ENCODE peak calls at places on chromosomes 2 and 18, in four cellular contexts. One of them, this sample, is unnamed.
A peak's percentile ranks its signal among the peaks of the same experiment; 100 is the strongest.

GRCh38 chr2:172248381-172249173 is 145.9 kb upstream of the DLX2 start:
- DNase-seq in GM12878: no peak
- DNase-seq in WERI-Rb-1: peak; percentile 63
- DNase-seq in astrocyte: peak; percentile 70
- DNase-seq in this sample: no peak

GRCh38 chr2:149001496-149001895 is 37.0 kb upstream of the LYPD6B start:
- DNase-seq in WERI-Rb-1: no peak
- DNase-seq in GM12878: no peak
- DNase-seq in astrocyte: no peak
- DNase-seq in this sample: no peak

GRCh38 chr18:35376393-35376741 is 770 bp downstream of the ZNF396 start:
- DNase-seq in GM12878: no peak
- DNase-seq in astrocyte: no peak
- DNase-seq in WERI-Rb-1: peak; percentile 35
- DNase-seq in this sample: no peak

GRCh38 chr2:65116645-65117044 is 13.3 kb downstream of the RAB1A start:
- DNase-seq in astrocyte: no peak
- DNase-seq in GM12878: no peak
- DNase-seq in WERI-Rb-1: no peak
- DNase-seq in this sample: no peak

GRCh38 chr2:189580662-189581353 is at the start of gene SLC40A1:
- DNase-seq in GM12878: no peak
- DNase-seq in WERI-Rb-1: peak; percentile 63
- DNase-seq in astrocyte: peak; percentile 48
- DNase-seq in this sample: peak; percentile 38

GRCh38 chr18:58438161-58438983 is 190.5 kb downstream of the ALPK2 start:
- DNase-seq in WERI-Rb-1: no peak
- DNase-seq in astrocyte: peak; percentile 36
- DNase-seq in GM12878: no peak
- DNase-seq in this sample: no peak

GRCh38 chr18:58525517-58525916 is 103.4 kb downstream of the ALPK2 start:
- DNase-seq in astrocyte: peak; percentile 57
- DNase-seq in GM12878: peak; percentile 65
- DNase-seq in WERI-Rb-1: no peak
- DNase-seq in this sample: peak; percentile 64

GRCh38 chr2:169513094-169513493 is 3.6 kb downstream of the KLHL41 start:
- DNase-seq in astrocyte: no peak
- DNase-seq in WERI-Rb-1: no peak
- DNase-seq in GM12878: no peak
- DNase-seq in this sample: no peak

GRCh38 chr18:77080283-77080682 is 52.3 kb downstream of the MBP start:
- DNase-seq in astrocyte: no peak
- DNase-seq in WERI-Rb-1: no peak
- DNase-seq in GM12878: peak; percentile 62
- DNase-seq in this sample: peak; percentile 53

GRCh38 chr18:74899554-74899953 is 301.9 kb downstream of the ZNF407 start:
- DNase-seq in GM12878: no peak
- DNase-seq in astrocyte: no peak
- DNase-seq in WERI-Rb-1: no peak
- DNase-seq in this sample: no peak

GRCh38 chr18:58345064-58345463 is 283.8 kb downstream of the ALPK2 start:
- DNase-seq in GM12878: no peak
- DNase-seq in astrocyte: no peak
- DNase-seq in WERI-Rb-1: no peak
- DNase-seq in this sample: no peak

GRCh38 chr2:171327043-171327496 is 106.7 kb downstream of the METTL8 start:
- DNase-seq in GM12878: no peak
- DNase-seq in astrocyte: no peak
- DNase-seq in WERI-Rb-1: no peak
- DNase-seq in this sample: no peak

GRCh38 chr2:47414682-47415458 is 11.9 kb downstream of the MSH2 start:
- DNase-seq in astrocyte: no peak
- DNase-seq in WERI-Rb-1: no peak
- DNase-seq in GM12878: no peak
- DNase-seq in this sample: no peak

GRCh38 chr2:73830871-73831401 is 2.2 kb downstream of the STAMBP start:
- DNase-seq in GM12878: no peak
- DNase-seq in astrocyte: peak; percentile 99
- DNase-seq in WERI-Rb-1: no peak
- DNase-seq in this sample: no peak

GRCh38 chr2:120893874-120894584 is 158.4 kb downstream of the GLI2 start:
- DNase-seq in astrocyte: no peak
- DNase-seq in WERI-Rb-1: no peak
- DNase-seq in GM12878: no peak
- DNase-seq in this sample: no peak

GRCh38 chr2:44362207-44363015 is 664 bp downstream of the CAMKMT start:
- DNase-seq in astrocyte: peak; percentile 41
- DNase-seq in GM12878: peak; percentile 33
- DNase-seq in WERI-Rb-1: peak; percentile 37
- DNase-seq in this sample: no peak

GRCh38 chr2:223486741-223487140 is 115.4 kb downstream of the SCG2 start:
- DNase-seq in GM12878: no peak
- DNase-seq in WERI-Rb-1: no peak
- DNase-seq in astrocyte: peak; percentile 52
- DNase-seq in this sample: no peak

GRCh38 chr2:36741188-36741587 is 44.7 kb downstream of the VIT start:
- DNase-seq in GM12878: no peak
- DNase-seq in WERI-Rb-1: no peak
- DNase-seq in astrocyte: no peak
- DNase-seq in this sample: no peak

GRCh38 chr2:195612515-195613495 is 44.2 kb upstream of the SLC39A10 start:
- DNase-seq in GM12878: no peak
- DNase-seq in WERI-Rb-1: no peak
- DNase-seq in astrocyte: peak; percentile 94
- DNase-seq in this sample: no peak

GRCh38 chr2:163878718-163879117 is 142.9 kb upstream of the FIGN start:
- DNase-seq in astrocyte: no peak
- DNase-seq in GM12878: no peak
- DNase-seq in WERI-Rb-1: peak; percentile 59
- DNase-seq in this sample: no peak

GRCh38 chr2:190909680-190910079 is 29.1 kb downstream of the GLS start:
- DNase-seq in astrocyte: no peak
- DNase-seq in WERI-Rb-1: no peak
- DNase-seq in GM12878: no peak
- DNase-seq in this sample: no peak

GRCh38 chr2:103963331-103963730 is 890.6 kb upstream of the POU3F3 start:
- DNase-seq in WERI-Rb-1: no peak
- DNase-seq in astrocyte: no peak
- DNase-seq in GM12878: no peak
- DNase-seq in this sample: no peak

DNA sequence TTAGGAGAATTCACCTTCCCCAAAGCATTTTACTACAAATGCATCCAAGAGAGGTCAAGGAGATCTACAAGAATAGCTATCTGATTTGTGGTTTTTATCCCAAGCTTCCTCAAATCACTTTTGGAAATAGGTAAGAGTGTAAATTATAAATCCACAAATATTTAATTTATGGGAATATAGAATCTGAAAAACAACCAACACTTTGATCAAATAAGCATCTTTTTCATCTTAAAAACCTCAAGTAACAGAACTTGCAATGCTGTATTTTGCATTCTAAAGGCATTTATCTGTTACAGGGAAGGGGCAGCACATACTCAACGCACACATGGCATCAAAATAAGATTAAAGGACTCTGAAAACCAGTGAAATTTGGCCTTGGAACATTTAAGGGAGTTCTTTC is 1.9 kb downstream of the ZNF385B start:
- DNase-seq in WERI-Rb-1: no peak
- DNase-seq in astrocyte: no peak
- DNase-seq in GM12878: no peak
- DNase-seq in this sample: no peak
- H3K27me3 ChIP-seq in WERI-Rb-1: no peaks in the 10 kb centered on the region
- H3K27me3 ChIP-seq in astrocyte: peaks cover 32% of the 10 kb centered on the region
- H3K27me3 ChIP-seq in GM12878: peaks cover 5% of the 10 kb centered on the region
- H3K27me3 ChIP-seq in this sample: no peaks in the 10 kb centered on the region

DNA sequence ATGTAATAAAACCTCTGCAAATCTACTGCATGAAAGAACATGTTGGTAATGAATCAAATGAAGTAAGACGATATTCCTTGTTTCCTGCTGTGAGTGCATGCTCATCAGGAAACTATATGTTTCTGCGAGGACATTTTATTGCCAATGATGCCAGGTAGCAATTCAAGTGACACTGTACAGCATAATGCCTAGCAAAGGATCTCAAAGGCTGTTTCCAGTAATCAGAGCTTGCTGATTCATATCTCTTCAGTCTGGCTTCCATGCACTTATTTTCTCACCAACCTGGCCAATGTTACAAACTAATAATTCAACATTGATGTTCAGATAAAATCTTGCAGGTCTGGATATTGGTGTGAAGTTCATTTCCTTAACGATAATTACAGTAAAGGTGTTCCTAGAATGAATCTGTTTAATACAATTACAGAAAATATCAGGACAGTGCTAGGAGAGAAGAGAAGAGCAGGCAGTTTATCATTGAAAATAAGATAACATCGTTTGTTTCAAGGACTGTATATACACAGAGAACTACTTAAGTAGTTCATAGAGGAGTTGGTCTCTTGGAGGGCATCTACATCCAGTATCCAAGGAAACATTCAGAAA is 568.5 kb upstream of the SOX11 start:
- DNase-seq in WERI-Rb-1: no peak
- DNase-seq in astrocyte: no peak
- DNase-seq in GM12878: no peak
- DNase-seq in this sample: no peak
- TF ChIP-seq CTCF in WERI-Rb-1: no peak
- TF ChIP-seq CTCF in astrocyte: no peak
- TF ChIP-seq CTCF in GM12878: no peak
- TF ChIP-seq CTCF in this sample: no peak

GRCh38 chr2:109215866-109216265 is 86.9 kb downstream of the SH3RF3 start:
- DNase-seq in astrocyte: no peak
- DNase-seq in GM12878: no peak
- DNase-seq in WERI-Rb-1: no peak
- DNase-seq in this sample: no peak

GRCh38 chr2:109214651-109215371 is 85.8 kb downstream of the SH3RF3 start:
- DNase-seq in WERI-Rb-1: no peak
- DNase-seq in astrocyte: no peak
- DNase-seq in GM12878: no peak
- DNase-seq in this sample: no peak

GRCh38 chr2:109212836-109213563 is 84.0 kb downstream of the SH3RF3 start:
- DNase-seq in WERI-Rb-1: no peak
- DNase-seq in astrocyte: no peak
- DNase-seq in GM12878: no peak
- DNase-seq in this sample: no peak

GRCh38 chr2:109216332-109216731 is 87.3 kb downstream of the SH3RF3 start:
- DNase-seq in astrocyte: no peak
- DNase-seq in WERI-Rb-1: peak; percentile 73
- DNase-seq in GM12878: no peak
- DNase-seq in this sample: no peak

DNA sequence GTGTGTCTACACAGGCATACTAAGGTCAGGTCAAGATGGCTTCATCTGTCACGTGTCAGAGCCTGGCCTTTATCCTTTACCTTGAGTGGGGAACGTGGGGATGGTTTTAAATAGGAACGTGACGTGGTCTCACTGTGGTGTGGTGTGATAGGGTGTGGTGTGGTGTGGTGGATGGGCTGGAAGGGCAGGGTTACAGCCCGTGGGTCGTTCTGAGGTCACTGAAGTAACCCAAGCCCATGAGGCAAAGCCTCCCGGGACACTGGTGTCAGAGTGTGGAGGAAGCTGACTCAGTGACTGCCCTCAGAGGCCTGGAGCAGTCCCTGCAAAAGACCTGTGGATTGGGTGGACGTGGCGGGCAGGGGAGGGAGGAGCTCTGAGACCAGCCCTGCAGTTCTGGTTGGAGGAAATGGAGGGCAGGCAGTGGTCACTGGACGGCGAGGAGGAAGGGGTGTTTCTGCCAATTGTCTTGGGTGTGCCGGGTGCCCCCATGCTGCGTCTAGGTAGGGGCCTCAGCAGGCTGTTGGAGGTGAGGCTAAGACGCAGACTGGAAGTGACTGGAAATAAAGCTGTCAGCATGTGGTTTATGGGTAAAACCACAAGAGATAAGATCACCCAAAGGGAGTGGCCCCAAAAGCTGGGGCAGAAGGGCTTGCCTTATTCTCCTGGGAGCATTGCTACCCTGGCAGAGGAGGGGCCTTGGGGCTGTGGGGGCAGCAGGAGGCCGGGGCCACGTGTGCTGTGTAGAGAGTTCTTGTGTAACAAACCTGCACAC is 84.8 kb downstream of the SH3RF3 start:
- DNase-seq in astrocyte: peak; percentile 82
- DNase-seq in GM12878: peak; percentile 82
- DNase-seq in WERI-Rb-1: no peak
- DNase-seq in this sample: peak; percentile 56
- H3K4me3 ChIP-seq in astrocyte: no peak overlapping the region
- H3K4me3 ChIP-seq in GM12878: no peak overlapping the region
- H3K4me3 ChIP-seq in WERI-Rb-1: no peak overlapping the region
- H3K4me3 ChIP-seq in this sample: no peak overlapping the region

GRCh38 chr2:130754811-130755210 is 529 bp upstream of the AMER3 start:
- DNase-seq in WERI-Rb-1: no peak
- DNase-seq in astrocyte: no peak
- DNase-seq in GM12878: no peak
- DNase-seq in this sample: no peak
- H3K27me3 ChIP-seq in WERI-Rb-1: no peaks in the 10 kb centered on the region
- H3K27me3 ChIP-seq in astrocyte: peaks cover 14% of the 10 kb centered on the region
- H3K27me3 ChIP-seq in GM12878: peaks cover 5% of the 10 kb centered on the region
- H3K27me3 ChIP-seq in this sample: peaks cover 8% of the 10 kb centered on the region

DNA sequence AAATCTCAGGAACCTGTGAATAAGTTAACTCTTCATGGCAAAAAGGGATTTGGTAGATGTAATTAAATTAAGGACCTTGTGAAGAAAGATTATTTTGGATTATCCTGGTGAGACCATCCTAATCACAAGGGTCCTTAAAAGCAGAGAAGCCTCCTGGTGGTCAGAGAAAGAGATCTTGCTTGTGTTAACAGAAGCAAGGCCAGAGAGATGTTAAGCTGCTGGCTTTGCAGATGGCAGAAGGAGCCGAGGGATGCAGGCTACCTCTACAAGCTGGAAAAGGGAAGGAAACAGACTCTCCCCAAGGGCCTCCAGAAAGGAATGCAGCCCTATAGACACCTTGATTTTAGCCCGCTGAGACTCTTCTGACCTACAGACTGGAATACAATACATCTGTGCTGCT is 197.0 kb downstream of the STK39 start:
- DNase-seq in WERI-Rb-1: peak; percentile 76
- DNase-seq in GM12878: no peak
- DNase-seq in astrocyte: no peak
- DNase-seq in this sample: no peak
- TF ChIP-seq CTCF in WERI-Rb-1: peak; percentile 56
- TF ChIP-seq CTCF in GM12878: no peak
- TF ChIP-seq CTCF in astrocyte: no peak
- TF ChIP-seq CTCF in this sample: no peak